ENCODE peak calls at places on chromosomes 4 and X, in six cellular contexts. One of them, this sample, is unnamed.

GRCh38 chr4:26238782-26239647 is 81.8 kb upstream of the RBPJ start:
- DNase-seq in breast epithelium: no peak
- DNase-seq in suprapubic skin: no peak
- DNase-seq in cardiac muscle cell: no peak
- DNase-seq in CD8-positive, alpha-beta memory T cell: no peak
- DNase-seq in left lung: no peak
- DNase-seq in this sample: peak; percentile 99

GRCh38 chr4:73776363-73776762 is 36.0 kb downstream of the CXCL8 start:
- DNase-seq in breast epithelium: peak; percentile 43
- DNase-seq in suprapubic skin: no peak
- DNase-seq in cardiac muscle cell: no peak
- DNase-seq in CD8-positive, alpha-beta memory T cell: no peak
- DNase-seq in left lung: no peak
- DNase-seq in this sample: peak; percentile 68

GRCh38 chr4:31917334-31917733 is 1197.2 kb downstream of the PCDH7 start:
- DNase-seq in breast epithelium: no peak
- DNase-seq in suprapubic skin: no peak
- DNase-seq in cardiac muscle cell: no peak
- DNase-seq in CD8-positive, alpha-beta memory T cell: no peak
- DNase-seq in left lung: no peak
- DNase-seq in this sample: no peak

GRCh38 chrX:41705680-41706374 is 17.1 kb downstream of the GPR34 start:
- DNase-seq in breast epithelium: no peak
- DNase-seq in suprapubic skin: no peak
- DNase-seq in cardiac muscle cell: no peak
- DNase-seq in CD8-positive, alpha-beta memory T cell: no peak
- DNase-seq in left lung: no peak
- DNase-seq in this sample: no peak

GRCh38 chr4:188428935-188429334 is 289.7 kb downstream of the TRIML1 start:
- DNase-seq in breast epithelium: no peak
- DNase-seq in suprapubic skin: no peak
- DNase-seq in cardiac muscle cell: no peak
- DNase-seq in CD8-positive, alpha-beta memory T cell: no peak
- DNase-seq in left lung: no peak
- DNase-seq in this sample: peak; percentile 56

GRCh38 chr4:180960758-180961401 is 1282.3 kb upstream of the TENM3 start:
- DNase-seq in breast epithelium: no peak
- DNase-seq in suprapubic skin: no peak
- DNase-seq in cardiac muscle cell: peak; percentile 18
- DNase-seq in CD8-positive, alpha-beta memory T cell: no peak
- DNase-seq in left lung: no peak
- DNase-seq in this sample: peak; percentile 11

GRCh38 chrX:134718329-134719317 is 60.4 kb upstream of the PLAC1 start:
- DNase-seq in breast epithelium: peak; percentile 20
- DNase-seq in suprapubic skin: no peak
- DNase-seq in cardiac muscle cell: no peak
- DNase-seq in CD8-positive, alpha-beta memory T cell: no peak
- DNase-seq in left lung: peak; percentile 69
- DNase-seq in this sample: peak; percentile 80

GRCh38 chrX:133323450-133323849 is 91.8 kb downstream of the GPC4 start:
- DNase-seq in breast epithelium: no peak
- DNase-seq in suprapubic skin: no peak
- DNase-seq in cardiac muscle cell: no peak
- DNase-seq in CD8-positive, alpha-beta memory T cell: no peak
- DNase-seq in left lung: no peak
- DNase-seq in this sample: no peak

GRCh38 chrX:78119521-78120227 is 15.6 kb downstream of the PGK1 start:
- DNase-seq in breast epithelium: no peak
- DNase-seq in suprapubic skin: no peak
- DNase-seq in cardiac muscle cell: no peak
- DNase-seq in CD8-positive, alpha-beta memory T cell: no peak
- DNase-seq in left lung: no peak
- DNase-seq in this sample: no peak

GRCh38 chr4:41204400-41204978 is 9.9 kb downstream of the APBB2 start:
- DNase-seq in breast epithelium: no peak
- DNase-seq in suprapubic skin: no peak
- DNase-seq in cardiac muscle cell: no peak
- DNase-seq in CD8-positive, alpha-beta memory T cell: no peak
- DNase-seq in left lung: no peak
- DNase-seq in this sample: peak; percentile 73

GRCh38 chr4:109879081-109879480 is 31.2 kb downstream of the LRIT3 start:
- DNase-seq in breast epithelium: no peak
- DNase-seq in suprapubic skin: no peak
- DNase-seq in cardiac muscle cell: no peak
- DNase-seq in CD8-positive, alpha-beta memory T cell: no peak
- DNase-seq in left lung: no peak
- DNase-seq in this sample: peak; percentile 82

GRCh38 chrX:72060196-72060974 is 71.3 kb downstream of the RTL5 start:
- DNase-seq in breast epithelium: no peak
- DNase-seq in suprapubic skin: no peak
- DNase-seq in cardiac muscle cell: peak; percentile 55
- DNase-seq in CD8-positive, alpha-beta memory T cell: no peak
- DNase-seq in left lung: no peak
- DNase-seq in this sample: peak; percentile 53

GRCh38 chrX:9871871-9872270 is 85.6 kb downstream of the SHROOM2 start:
- DNase-seq in breast epithelium: no peak
- DNase-seq in suprapubic skin: no peak
- DNase-seq in cardiac muscle cell: no peak
- DNase-seq in CD8-positive, alpha-beta memory T cell: no peak
- DNase-seq in left lung: no peak
- DNase-seq in this sample: no peak

GRCh38 chr4:32133141-32133540 is 1413.0 kb downstream of the PCDH7 start:
- DNase-seq in breast epithelium: no peak
- DNase-seq in suprapubic skin: no peak
- DNase-seq in cardiac muscle cell: no peak
- DNase-seq in CD8-positive, alpha-beta memory T cell: no peak
- DNase-seq in left lung: no peak
- DNase-seq in this sample: no peak

GRCh38 chrX:132837971-132838370 is 120.5 kb downstream of the HS6ST2 start:
- DNase-seq in breast epithelium: no peak
- DNase-seq in suprapubic skin: no peak
- DNase-seq in cardiac muscle cell: no peak
- DNase-seq in CD8-positive, alpha-beta memory T cell: no peak
- DNase-seq in left lung: no peak
- DNase-seq in this sample: no peak

GRCh38 chr4:169664615-169665014 is 44.2 kb downstream of the CLCN3 start:
- DNase-seq in breast epithelium: no peak
- DNase-seq in suprapubic skin: no peak
- DNase-seq in cardiac muscle cell: no peak
- DNase-seq in CD8-positive, alpha-beta memory T cell: no peak
- DNase-seq in left lung: no peak
- DNase-seq in this sample: no peak

GRCh38 chr4:116202524-116202923 is 882.9 kb downstream of the TRAM1L1 start:
- DNase-seq in breast epithelium: no peak
- DNase-seq in suprapubic skin: no peak
- DNase-seq in cardiac muscle cell: no peak
- DNase-seq in CD8-positive, alpha-beta memory T cell: no peak
- DNase-seq in left lung: no peak
- DNase-seq in this sample: no peak

GRCh38 chrX:154698630-154699248 is 45.4 kb upstream of the CTAG2 start:
- DNase-seq in breast epithelium: no peak
- DNase-seq in suprapubic skin: no peak
- DNase-seq in cardiac muscle cell: no peak
- DNase-seq in CD8-positive, alpha-beta memory T cell: no peak
- DNase-seq in left lung: no peak
- DNase-seq in this sample: no peak
- H3K27ac ChIP-seq in breast epithelium: no peak overlapping the region
- H3K27ac ChIP-seq in suprapubic skin: no peak overlapping the region
- H3K27ac ChIP-seq in cardiac muscle cell: no peak overlapping the region
- H3K27ac ChIP-seq in CD8-positive, alpha-beta memory T cell: no peak overlapping the region
- H3K27ac ChIP-seq in left lung: no peak overlapping the region
- H3K27ac ChIP-seq in this sample: no peak overlapping the region

GRCh38 chr4:55876387-55876786 is 22.9 kb downstream of the EXOC1 start:
- DNase-seq in breast epithelium: no peak
- DNase-seq in suprapubic skin: no peak
- DNase-seq in cardiac muscle cell: no peak
- DNase-seq in CD8-positive, alpha-beta memory T cell: no peak
- DNase-seq in left lung: no peak
- DNase-seq in this sample: no peak
- H3K9me3 ChIP-seq in breast epithelium: no peaks in the 10 kb centered on the region
- H3K9me3 ChIP-seq in suprapubic skin: no peaks in the 10 kb centered on the region
- H3K9me3 ChIP-seq in cardiac muscle cell: no peaks in the 10 kb centered on the region
- H3K9me3 ChIP-seq in CD8-positive, alpha-beta memory T cell: no peaks in the 10 kb centered on the region
- H3K9me3 ChIP-seq in left lung: no peaks in the 10 kb centered on the region
- H3K9me3 ChIP-seq in this sample: no peaks in the 10 kb centered on the region

DNA sequence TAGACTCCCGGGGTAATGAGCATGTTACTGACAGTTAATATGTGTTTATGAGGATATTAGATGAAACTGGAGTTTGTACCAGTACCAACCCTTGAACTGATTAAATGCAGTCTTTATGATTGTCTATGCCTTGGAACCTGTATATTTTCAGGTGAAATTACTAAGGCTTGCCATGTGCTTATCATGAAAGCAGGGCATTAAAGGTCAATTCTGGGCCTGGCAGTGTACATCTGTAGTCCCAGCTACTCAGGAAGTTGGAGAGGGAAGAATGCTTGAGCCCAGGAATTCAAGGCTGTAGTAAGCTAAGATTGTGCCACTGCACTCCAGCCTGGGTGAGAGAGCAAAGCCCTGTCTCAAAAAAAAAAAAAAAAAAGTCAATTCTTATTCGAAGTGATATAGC is 27.7 kb downstream of the PHEX start:
- DNase-seq in breast epithelium: no peak
- DNase-seq in suprapubic skin: no peak
- DNase-seq in cardiac muscle cell: peak; percentile 22
- DNase-seq in CD8-positive, alpha-beta memory T cell: no peak
- DNase-seq in left lung: no peak
- DNase-seq in this sample: no peak
- H3K27ac ChIP-seq in breast epithelium: no peak overlapping the region
- H3K27ac ChIP-seq in suprapubic skin: no peak overlapping the region
- H3K27ac ChIP-seq in cardiac muscle cell: no peak overlapping the region
- H3K27ac ChIP-seq in CD8-positive, alpha-beta memory T cell: no peak overlapping the region
- H3K27ac ChIP-seq in left lung: no peak overlapping the region
- H3K27ac ChIP-seq in this sample: no peak overlapping the region

GRCh38 chr4:19614171-19614570 is 637.5 kb upstream of the SLIT2 start:
- DNase-seq in breast epithelium: no peak
- DNase-seq in suprapubic skin: no peak
- DNase-seq in cardiac muscle cell: no peak
- DNase-seq in CD8-positive, alpha-beta memory T cell: no peak
- DNase-seq in left lung: no peak
- DNase-seq in this sample: no peak
- H3K9me3 ChIP-seq in breast epithelium: peaks cover 10% of the 10 kb centered on the region
- H3K9me3 ChIP-seq in suprapubic skin: peaks cover 8% of the 10 kb centered on the region
- H3K9me3 ChIP-seq in cardiac muscle cell: no peaks in the 10 kb centered on the region
- H3K9me3 ChIP-seq in CD8-positive, alpha-beta memory T cell: no peaks in the 10 kb centered on the region
- H3K9me3 ChIP-seq in left lung: no peaks in the 10 kb centered on the region
- H3K9me3 ChIP-seq in this sample: no peaks in the 10 kb centered on the region

DNA sequence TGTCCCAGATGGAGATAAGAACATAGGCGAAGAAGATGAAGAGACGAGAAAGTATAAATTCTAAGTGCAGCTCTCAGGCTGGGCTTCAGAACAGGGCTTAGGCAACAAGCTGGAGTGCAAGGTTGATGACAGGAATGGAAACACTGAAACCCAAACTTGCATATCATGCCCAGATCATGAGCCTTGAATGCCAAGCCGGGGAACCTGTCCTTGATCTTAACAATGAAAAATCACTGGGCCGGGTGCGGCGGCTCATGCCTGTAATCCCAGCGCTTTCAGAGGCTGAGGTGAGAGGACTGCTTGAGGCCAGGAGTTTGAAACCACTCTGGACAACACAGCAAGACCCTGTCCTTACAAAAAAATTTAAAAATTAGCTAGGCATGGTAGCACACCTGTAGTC is 17.2 kb downstream of the AFAP1 start:
- DNase-seq in breast epithelium: no peak
- DNase-seq in suprapubic skin: no peak
- DNase-seq in cardiac muscle cell: no peak
- DNase-seq in CD8-positive, alpha-beta memory T cell: no peak
- DNase-seq in left lung: no peak
- DNase-seq in this sample: no peak
- H3K27ac ChIP-seq in breast epithelium: no peak overlapping the region
- H3K27ac ChIP-seq in suprapubic skin: no peak overlapping the region
- H3K27ac ChIP-seq in cardiac muscle cell: no peak overlapping the region
- H3K27ac ChIP-seq in CD8-positive, alpha-beta memory T cell: no peak overlapping the region
- H3K27ac ChIP-seq in left lung: no peak overlapping the region
- H3K27ac ChIP-seq in this sample: no peak overlapping the region

GRCh38 chr4:63348735-63349673 is 1060.2 kb downstream of the TECRL start:
- DNase-seq in breast epithelium: no peak
- DNase-seq in suprapubic skin: no peak
- DNase-seq in cardiac muscle cell: no peak
- DNase-seq in CD8-positive, alpha-beta memory T cell: no peak
- DNase-seq in left lung: no peak
- DNase-seq in this sample: no peak

DNA sequence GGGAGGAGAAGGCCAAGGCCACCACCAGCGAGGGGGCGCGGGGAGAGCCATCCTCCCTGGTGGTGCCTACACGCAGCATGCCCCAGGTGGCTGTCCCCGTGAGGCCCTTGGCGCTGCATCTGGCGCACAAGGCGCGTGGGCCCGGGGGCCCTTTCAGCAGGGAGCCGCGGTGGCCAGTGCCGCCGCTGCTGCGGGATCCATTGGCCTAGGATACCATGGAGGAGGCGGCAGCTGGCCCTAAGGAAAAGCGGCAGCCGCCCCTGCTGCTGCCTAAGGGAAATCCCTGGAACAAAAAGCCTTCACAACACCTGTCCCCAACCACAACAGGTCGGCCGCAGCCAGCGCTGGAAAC is 1059.6 kb downstream of the TECRL start:
- DNase-seq in breast epithelium: no peak
- DNase-seq in suprapubic skin: no peak
- DNase-seq in cardiac muscle cell: no peak
- DNase-seq in CD8-positive, alpha-beta memory T cell: no peak
- DNase-seq in left lung: no peak
- DNase-seq in this sample: no peak
- H3K9me3 ChIP-seq in breast epithelium: peaks cover 33% of the 10 kb centered on the region
- H3K9me3 ChIP-seq in suprapubic skin: no peaks in the 10 kb centered on the region
- H3K9me3 ChIP-seq in cardiac muscle cell: no peaks in the 10 kb centered on the region
- H3K9me3 ChIP-seq in CD8-positive, alpha-beta memory T cell: no peaks in the 10 kb centered on the region
- H3K9me3 ChIP-seq in left lung: no peaks in the 10 kb centered on the region
- H3K9me3 ChIP-seq in this sample: no peaks in the 10 kb centered on the region